ENCODE peak calls at places on chromosomes 6 and 20, in five cellular contexts. Q, B, P, E and U are unnamed samples.

GRCh38 chr6:79949235-79949634 is 1.9 kb upstream of the ELOVL4 start:
- DNase-seq in Q (peak), B (peak), P (peak), E (peak), U (peak)

GRCh38 chr6:85463621-85464259 is 13.9 kb downstream of the NT5E start:
- DNase-seq in Q (no peak), B (no peak), P (no peak), E (no peak), U (no peak)

GRCh38 chr20:12528591-12529041 is 480.2 kb upstream of the SPTLC3 start:
- DNase-seq in Q (no peak), B (no peak), P (no peak), E (no peak), U (no peak)

GRCh38 chr6:98880486-98880885 is 46.1 kb downstream of the POU3F2 start:
- DNase-seq in Q (no peak), B (no peak), P (no peak), E (no peak), U (no peak)

GRCh38 chr6:140311146-140311545 is 936.7 kb upstream of the CITED2 start:
- DNase-seq in Q (no peak), B (no peak), P (no peak), E (no peak), U (no peak)

GRCh38 chr6:10824297-10824696 is 14.0 kb downstream of the MAK start:
- DNase-seq in Q (no peak), B (no peak), P (no peak), E (no peak), U (no peak)

GRCh38 chr6:11535801-11536230 is 1.7 kb upstream of the TMEM170B start:
- DNase-seq in Q (no peak), B (no peak), P (no peak), E (no peak), U (peak)

GRCh38 chr6:97958143-97958542 is 675.1 kb upstream of the MMS22L start:
- DNase-seq in Q (no peak), B (peak), P (peak), E (no peak), U (no peak)

GRCh38 chr6:108968746-108969316 is 120.6 kb downstream of the ARMC2 start:
- DNase-seq in Q (no peak), B (no peak), P (no peak), E (no peak), U (peak)

GRCh38 chr6:125544819-125545218 is 204.6 kb upstream of the HEY2 start:
- DNase-seq in Q (no peak), B (no peak), P (no peak), E (no peak), U (no peak)

DNA sequence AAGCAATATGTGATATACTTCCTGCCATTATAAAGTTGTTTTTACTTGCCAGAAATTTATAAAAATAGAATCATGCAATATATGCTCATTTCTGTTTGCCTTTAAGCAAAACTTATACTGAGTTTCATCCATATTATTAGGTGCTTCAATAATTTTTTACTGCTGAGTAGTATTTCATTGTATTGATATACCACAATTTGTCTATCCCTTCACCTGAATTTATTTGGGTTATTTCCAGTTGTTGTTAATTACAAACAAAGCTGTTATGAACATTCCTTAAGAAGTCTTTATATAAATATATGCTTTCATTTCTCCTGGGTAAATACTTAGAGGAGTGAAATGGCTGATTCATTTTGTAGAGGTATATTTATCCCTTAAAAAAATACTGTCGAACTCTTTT is 864.1 kb downstream of the HACE1 start:
- DNase-seq in Q (no peak), B (no peak), P (no peak), E (no peak), U (no peak)
- TF ChIP-seq MAX in Q (no peak), B (no peak), P (no peak), E (no peak), U (no peak)

GRCh38 chr6:132088150-132088549 is 137.0 kb upstream of the CCN2 start:
- DNase-seq in Q (no peak), B (no peak), P (no peak), E (no peak), U (no peak)

GRCh38 chr6:132082421-132082820 is 131.2 kb upstream of the CCN2 start:
- DNase-seq in Q (no peak), B (no peak), P (no peak), E (no peak), U (no peak)

GRCh38 chr6:132087391-132087790 is 136.2 kb upstream of the CCN2 start:
- DNase-seq in Q (no peak), B (no peak), P (no peak), E (no peak), U (no peak)

GRCh38 chr6:132085731-132086130 is 134.6 kb upstream of the CCN2 start:
- DNase-seq in Q (no peak), B (no peak), P (no peak), E (no peak), U (no peak)

GRCh38 chr6:132084811-132085509 is 133.8 kb upstream of the CCN2 start:
- DNase-seq in Q (no peak), B (peak), P (no peak), E (no peak), U (no peak)
- H3K4me3 ChIP-seq in Q (peak), B (no peak), P (no peak), E (no peak), U (no peak)

GRCh38 chr20:20138301-20139064 is 86.2 kb downstream of the CFAP61 start:
- DNase-seq in Q (no peak), B (no peak), P (no peak), E (no peak), U (no peak)
- TF ChIP-seq MAX in Q (no peak), B (no peak), P (no peak), E (no peak), U (no peak)

GRCh38 chr20:50405235-50405914 is 104.8 kb upstream of the PTPN1 start:
- DNase-seq in Q (no peak), B (no peak), P (no peak), E (no peak), U (no peak)

GRCh38 chr20:50404419-50405234 is 105.6 kb upstream of the PTPN1 start:
- DNase-seq in Q (no peak), B (no peak), P (no peak), E (no peak), U (no peak)

GRCh38 chr20:50401587-50402343 is 108.4 kb upstream of the PTPN1 start:
- DNase-seq in Q (no peak), B (no peak), P (no peak), E (no peak), U (no peak)

GRCh38 chr20:50405915-50406609 is 104.1 kb upstream of the PTPN1 start:
- DNase-seq in Q (no peak), B (no peak), P (no peak), E (no peak), U (no peak)

GRCh38 chr20:50403565-50404418 is 106.4 kb upstream of the PTPN1 start:
- DNase-seq in Q (no peak), B (no peak), P (no peak), E (no peak), U (no peak)
- H3K4me3 ChIP-seq in Q (no peak), B (no peak), P (no peak), E (no peak), U (no peak)